ENCODE peak calls at places on chromosomes 16 and 17, in seven cellular contexts. One of them, this sample, is unnamed.
A peak's percentile ranks its signal among the peaks of the same experiment; 100 is the strongest.

GRCh38 chr16:54633943-54634362 is 296.7 kb upstream of the IRX5 start:
- DNase-seq in left ventricle myocardium inferior: no peak
- DNase-seq in activated gamma-delta T cell treated with anti-CD3 and anti-CD28 coated beads, Interleukin-2, amount 50 U/mL, for 16 hours: no peak
- DNase-seq in activated naive CD8-positive, alpha-beta T cell treated with anti-CD3 and anti-CD28 coated beads for 36 hours: no peak
- DNase-seq in naive thymus-derived CD4-positive, alpha-beta T cell: no peak
- DNase-seq in ascending aorta: no peak
- DNase-seq in NCI-H2107: no peak
- DNase-seq in this sample: peak; percentile 38

GRCh38 chr16:15515992-15516391 is 81.6 kb downstream of the BMERB1 start:
- DNase-seq in ascending aorta: no peak
- DNase-seq in naive thymus-derived CD4-positive, alpha-beta T cell: no peak
- DNase-seq in NCI-H2107: no peak
- DNase-seq in activated naive CD8-positive, alpha-beta T cell treated with anti-CD3 and anti-CD28 coated beads for 36 hours: no peak
- DNase-seq in left ventricle myocardium inferior: no peak
- DNase-seq in activated gamma-delta T cell treated with anti-CD3 and anti-CD28 coated beads, Interleukin-2, amount 50 U/mL, for 16 hours: no peak
- DNase-seq in this sample: no peak

GRCh38 chr17:76735006-76735405 is 2.1 kb downstream of the SRSF2 start:
- DNase-seq in left ventricle myocardium inferior: no peak
- DNase-seq in ascending aorta: no peak
- DNase-seq in NCI-H2107: no peak
- DNase-seq in naive thymus-derived CD4-positive, alpha-beta T cell: no peak
- DNase-seq in activated naive CD8-positive, alpha-beta T cell treated with anti-CD3 and anti-CD28 coated beads for 36 hours: no peak
- DNase-seq in activated gamma-delta T cell treated with anti-CD3 and anti-CD28 coated beads, Interleukin-2, amount 50 U/mL, for 16 hours: no peak
- DNase-seq in this sample: no peak

GRCh38 chr16:86093801-86094750 is 195.1 kb downstream of the IRF8 start:
- DNase-seq in activated naive CD8-positive, alpha-beta T cell treated with anti-CD3 and anti-CD28 coated beads for 36 hours: no peak
- DNase-seq in naive thymus-derived CD4-positive, alpha-beta T cell: no peak
- DNase-seq in activated gamma-delta T cell treated with anti-CD3 and anti-CD28 coated beads, Interleukin-2, amount 50 U/mL, for 16 hours: no peak
- DNase-seq in NCI-H2107: no peak
- DNase-seq in left ventricle myocardium inferior: no peak
- DNase-seq in ascending aorta: no peak
- DNase-seq in this sample: no peak

GRCh38 chr16:35391328-35391727 is 1931.9 kb downstream of the TP53TG3F start:
- DNase-seq in activated naive CD8-positive, alpha-beta T cell treated with anti-CD3 and anti-CD28 coated beads for 36 hours: peak; percentile 18
- DNase-seq in naive thymus-derived CD4-positive, alpha-beta T cell: no peak
- DNase-seq in NCI-H2107: peak; percentile 0
- DNase-seq in ascending aorta: no peak
- DNase-seq in activated gamma-delta T cell treated with anti-CD3 and anti-CD28 coated beads, Interleukin-2, amount 50 U/mL, for 16 hours: no peak
- DNase-seq in left ventricle myocardium inferior: peak; percentile 28
- DNase-seq in this sample: no peak

GRCh38 chr17:48647103-48647963 is 21.2 kb upstream of the HOXB9 start:
- DNase-seq in naive thymus-derived CD4-positive, alpha-beta T cell: no peak
- DNase-seq in activated gamma-delta T cell treated with anti-CD3 and anti-CD28 coated beads, Interleukin-2, amount 50 U/mL, for 16 hours: no peak
- DNase-seq in activated naive CD8-positive, alpha-beta T cell treated with anti-CD3 and anti-CD28 coated beads for 36 hours: no peak
- DNase-seq in NCI-H2107: no peak
- DNase-seq in left ventricle myocardium inferior: no peak
- DNase-seq in ascending aorta: no peak
- DNase-seq in this sample: no peak

GRCh38 chr16:54326266-54326662 is 39.7 kb upstream of the IRX3 start:
- DNase-seq in activated naive CD8-positive, alpha-beta T cell treated with anti-CD3 and anti-CD28 coated beads for 36 hours: no peak
- DNase-seq in left ventricle myocardium inferior: no peak
- DNase-seq in naive thymus-derived CD4-positive, alpha-beta T cell: no peak
- DNase-seq in activated gamma-delta T cell treated with anti-CD3 and anti-CD28 coated beads, Interleukin-2, amount 50 U/mL, for 16 hours: no peak
- DNase-seq in ascending aorta: no peak
- DNase-seq in NCI-H2107: no peak
- DNase-seq in this sample: no peak

GRCh38 chr17:58156839-58157803 is 8.9 kb downstream of the OR4D1 start:
- DNase-seq in naive thymus-derived CD4-positive, alpha-beta T cell: peak; percentile 55
- DNase-seq in ascending aorta: no peak
- DNase-seq in activated naive CD8-positive, alpha-beta T cell treated with anti-CD3 and anti-CD28 coated beads for 36 hours: peak; percentile 65
- DNase-seq in NCI-H2107: no peak
- DNase-seq in activated gamma-delta T cell treated with anti-CD3 and anti-CD28 coated beads, Interleukin-2, amount 50 U/mL, for 16 hours: peak; percentile 31
- DNase-seq in left ventricle myocardium inferior: peak; percentile 21
- DNase-seq in this sample: peak; percentile 31

GRCh38 chr17:77856551-77857305 is 101.8 kb upstream of the TNRC6C start:
- DNase-seq in left ventricle myocardium inferior: peak; percentile 14
- DNase-seq in ascending aorta: no peak
- DNase-seq in naive thymus-derived CD4-positive, alpha-beta T cell: no peak
- DNase-seq in activated naive CD8-positive, alpha-beta T cell treated with anti-CD3 and anti-CD28 coated beads for 36 hours: no peak
- DNase-seq in NCI-H2107: no peak
- DNase-seq in activated gamma-delta T cell treated with anti-CD3 and anti-CD28 coated beads, Interleukin-2, amount 50 U/mL, for 16 hours: no peak
- DNase-seq in this sample: no peak

GRCh38 chr17:46783031-46783593 is 35.4 kb downstream of the WNT3 start:
- DNase-seq in activated gamma-delta T cell treated with anti-CD3 and anti-CD28 coated beads, Interleukin-2, amount 50 U/mL, for 16 hours: no peak
- DNase-seq in ascending aorta: no peak
- DNase-seq in activated naive CD8-positive, alpha-beta T cell treated with anti-CD3 and anti-CD28 coated beads for 36 hours: no peak
- DNase-seq in left ventricle myocardium inferior: no peak
- DNase-seq in NCI-H2107: no peak
- DNase-seq in naive thymus-derived CD4-positive, alpha-beta T cell: no peak
- DNase-seq in this sample: no peak

GRCh38 chr16:22183335-22183734 is 21.0 kb downstream of the SDR42E2 start:
- DNase-seq in NCI-H2107: no peak
- DNase-seq in ascending aorta: no peak
- DNase-seq in activated naive CD8-positive, alpha-beta T cell treated with anti-CD3 and anti-CD28 coated beads for 36 hours: no peak
- DNase-seq in left ventricle myocardium inferior: no peak
- DNase-seq in activated gamma-delta T cell treated with anti-CD3 and anti-CD28 coated beads, Interleukin-2, amount 50 U/mL, for 16 hours: no peak
- DNase-seq in naive thymus-derived CD4-positive, alpha-beta T cell: no peak
- DNase-seq in this sample: no peak

GRCh38 chr16:61862221-61862620 is 174.0 kb downstream of the CDH8 start:
- DNase-seq in activated gamma-delta T cell treated with anti-CD3 and anti-CD28 coated beads, Interleukin-2, amount 50 U/mL, for 16 hours: no peak
- DNase-seq in activated naive CD8-positive, alpha-beta T cell treated with anti-CD3 and anti-CD28 coated beads for 36 hours: no peak
- DNase-seq in left ventricle myocardium inferior: no peak
- DNase-seq in NCI-H2107: no peak
- DNase-seq in ascending aorta: no peak
- DNase-seq in naive thymus-derived CD4-positive, alpha-beta T cell: no peak
- DNase-seq in this sample: no peak

This sample was measured in heart left ventricle.